ENCODE peak calls at places on chromosomes 11 and 22, in eight cellular contexts. One of them, this sample, is unnamed.

GRCh38 chr11:57791321-57792059 is 29.9 kb downstream of the CTNND1 start:
- DNase-seq in Right ventricle myocardium superior: no peak
- DNase-seq in sciatic nerve: no peak
- DNase-seq in neural crest cell: no peak
- DNase-seq in stimulated activated CD4-positive, alpha-beta T cell treated with anti-CD3 and anti-CD28 coated beads, Interleukin-4, amount 100 ng/mL, for 4 hours: no peak
- DNase-seq in naive thymus-derived CD8-positive, alpha-beta T cell: no peak
- DNase-seq in skeletal muscle cell: no peak
- DNase-seq in HL-60: peak; percentile 22
- DNase-seq in this sample: no peak

GRCh38 chr11:114821626-114822025 is 143.3 kb downstream of the NXPE2 start:
- DNase-seq in Right ventricle myocardium superior: no peak
- DNase-seq in sciatic nerve: no peak
- DNase-seq in neural crest cell: no peak
- DNase-seq in stimulated activated CD4-positive, alpha-beta T cell treated with anti-CD3 and anti-CD28 coated beads, Interleukin-4, amount 100 ng/mL, for 4 hours: no peak
- DNase-seq in naive thymus-derived CD8-positive, alpha-beta T cell: no peak
- DNase-seq in skeletal muscle cell: no peak
- DNase-seq in HL-60: no peak
- DNase-seq in this sample: no peak

GRCh38 chr11:78030429-78031325 is 7.6 kb upstream of the KCTD14 start:
- DNase-seq in Right ventricle myocardium superior: peak; percentile 76
- DNase-seq in sciatic nerve: peak; percentile 77
- DNase-seq in neural crest cell: no peak
- DNase-seq in stimulated activated CD4-positive, alpha-beta T cell treated with anti-CD3 and anti-CD28 coated beads, Interleukin-4, amount 100 ng/mL, for 4 hours: no peak
- DNase-seq in naive thymus-derived CD8-positive, alpha-beta T cell: no peak
- DNase-seq in skeletal muscle cell: peak; percentile 69
- DNase-seq in HL-60: no peak
- DNase-seq in this sample: no peak

GRCh38 chr11:95863486-95864140 is 60.3 kb downstream of the MTMR2 start:
- DNase-seq in Right ventricle myocardium superior: no peak
- DNase-seq in sciatic nerve: no peak
- DNase-seq in neural crest cell: no peak
- DNase-seq in stimulated activated CD4-positive, alpha-beta T cell treated with anti-CD3 and anti-CD28 coated beads, Interleukin-4, amount 100 ng/mL, for 4 hours: no peak
- DNase-seq in naive thymus-derived CD8-positive, alpha-beta T cell: no peak
- DNase-seq in skeletal muscle cell: peak; percentile 47
- DNase-seq in HL-60: no peak
- DNase-seq in this sample: no peak

GRCh38 chr11:129960216-129961214 is 42.1 kb downstream of the PRDM10 start:
- DNase-seq in Right ventricle myocardium superior: no peak
- DNase-seq in sciatic nerve: no peak
- DNase-seq in neural crest cell: no peak
- DNase-seq in stimulated activated CD4-positive, alpha-beta T cell treated with anti-CD3 and anti-CD28 coated beads, Interleukin-4, amount 100 ng/mL, for 4 hours: no peak
- DNase-seq in naive thymus-derived CD8-positive, alpha-beta T cell: no peak
- DNase-seq in skeletal muscle cell: peak; percentile 58
- DNase-seq in HL-60: no peak
- DNase-seq in this sample: no peak

GRCh38 chr11:119375629-119376196 is 5.8 kb downstream of the USP2 start:
- DNase-seq in Right ventricle myocardium superior: peak; percentile 90
- DNase-seq in sciatic nerve: peak; percentile 89
- DNase-seq in neural crest cell: no peak
- DNase-seq in stimulated activated CD4-positive, alpha-beta T cell treated with anti-CD3 and anti-CD28 coated beads, Interleukin-4, amount 100 ng/mL, for 4 hours: no peak
- DNase-seq in naive thymus-derived CD8-positive, alpha-beta T cell: no peak
- DNase-seq in skeletal muscle cell: peak; percentile 69
- DNase-seq in HL-60: no peak
- DNase-seq in this sample: no peak

GRCh38 chr11:62881579-62882427 is 1.1 kb downstream of the SLC3A2 start:
- DNase-seq in Right ventricle myocardium superior: peak; percentile 94
- DNase-seq in sciatic nerve: peak; percentile 97
- DNase-seq in neural crest cell: peak; percentile 76
- DNase-seq in stimulated activated CD4-positive, alpha-beta T cell treated with anti-CD3 and anti-CD28 coated beads, Interleukin-4, amount 100 ng/mL, for 4 hours: peak; percentile 97
- DNase-seq in naive thymus-derived CD8-positive, alpha-beta T cell: peak; percentile 94
- DNase-seq in skeletal muscle cell: peak; percentile 90
- DNase-seq in HL-60: peak; percentile 98
- DNase-seq in this sample: peak; percentile 96

GRCh38 chr22:45832180-45832579 is 144.8 kb downstream of the WNT7B start:
- DNase-seq in Right ventricle myocardium superior: no peak
- DNase-seq in sciatic nerve: no peak
- DNase-seq in neural crest cell: no peak
- DNase-seq in stimulated activated CD4-positive, alpha-beta T cell treated with anti-CD3 and anti-CD28 coated beads, Interleukin-4, amount 100 ng/mL, for 4 hours: no peak
- DNase-seq in naive thymus-derived CD8-positive, alpha-beta T cell: no peak
- DNase-seq in skeletal muscle cell: no peak
- DNase-seq in HL-60: no peak
- DNase-seq in this sample: no peak

GRCh38 chr11:124798991-124799383 is 1.2 kb downstream of the MSANTD2 start:
- DNase-seq in Right ventricle myocardium superior: no peak
- DNase-seq in sciatic nerve: no peak
- DNase-seq in neural crest cell: no peak
- DNase-seq in stimulated activated CD4-positive, alpha-beta T cell treated with anti-CD3 and anti-CD28 coated beads, Interleukin-4, amount 100 ng/mL, for 4 hours: no peak
- DNase-seq in naive thymus-derived CD8-positive, alpha-beta T cell: no peak
- DNase-seq in skeletal muscle cell: no peak
- DNase-seq in HL-60: no peak
- DNase-seq in this sample: no peak

GRCh38 chr11:96168623-96169022 is 174.4 kb downstream of the MAML2 start:
- DNase-seq in Right ventricle myocardium superior: no peak
- DNase-seq in sciatic nerve: no peak
- DNase-seq in neural crest cell: no peak
- DNase-seq in stimulated activated CD4-positive, alpha-beta T cell treated with anti-CD3 and anti-CD28 coated beads, Interleukin-4, amount 100 ng/mL, for 4 hours: peak; percentile 35
- DNase-seq in naive thymus-derived CD8-positive, alpha-beta T cell: no peak
- DNase-seq in skeletal muscle cell: peak; percentile 86
- DNase-seq in HL-60: peak; percentile 66
- DNase-seq in this sample: peak; percentile 2

GRCh38 chr11:68584991-68585524 is 99.3 kb upstream of the GAL start:
- DNase-seq in Right ventricle myocardium superior: no peak
- DNase-seq in sciatic nerve: no peak
- DNase-seq in neural crest cell: no peak
- DNase-seq in stimulated activated CD4-positive, alpha-beta T cell treated with anti-CD3 and anti-CD28 coated beads, Interleukin-4, amount 100 ng/mL, for 4 hours: no peak
- DNase-seq in naive thymus-derived CD8-positive, alpha-beta T cell: no peak
- DNase-seq in skeletal muscle cell: no peak
- DNase-seq in HL-60: no peak
- DNase-seq in this sample: no peak

GRCh38 chr11:1828542-1828941 is 6.2 kb upstream of the SYT8 start:
- DNase-seq in Right ventricle myocardium superior: no peak
- DNase-seq in sciatic nerve: no peak
- DNase-seq in neural crest cell: no peak
- DNase-seq in stimulated activated CD4-positive, alpha-beta T cell treated with anti-CD3 and anti-CD28 coated beads, Interleukin-4, amount 100 ng/mL, for 4 hours: no peak
- DNase-seq in naive thymus-derived CD8-positive, alpha-beta T cell: no peak
- DNase-seq in skeletal muscle cell: no peak
- DNase-seq in HL-60: no peak
- DNase-seq in this sample: no peak

GRCh38 chr11:57513911-57514537 is 1.5 kb downstream of the SLC43A1 start:
- DNase-seq in Right ventricle myocardium superior: peak; percentile 74
- DNase-seq in sciatic nerve: peak; percentile 66
- DNase-seq in neural crest cell: peak; percentile 21
- DNase-seq in stimulated activated CD4-positive, alpha-beta T cell treated with anti-CD3 and anti-CD28 coated beads, Interleukin-4, amount 100 ng/mL, for 4 hours: peak; percentile 23
- DNase-seq in naive thymus-derived CD8-positive, alpha-beta T cell: no peak
- DNase-seq in skeletal muscle cell: no peak
- DNase-seq in HL-60: peak; percentile 69
- DNase-seq in this sample: peak; percentile 16